ENCODE peak calls at places on chromosomes 16 and 17, in four cellular contexts. One of them, this sample, is unnamed.

GRCh38 chr16:84614914-84615813 is 2.7 kb downstream of the COTL1 start:
- DNase-seq in left ventricle myocardium inferior: no peak
- DNase-seq in colonic mucosa: no peak
- DNase-seq in A549: no peak
- DNase-seq in this sample: no peak

GRCh38 chr17:29289852-29290251 is 4.1 kb downstream of the NUFIP2 start:
- DNase-seq in left ventricle myocardium inferior: no peak
- DNase-seq in colonic mucosa: no peak
- DNase-seq in A549: no peak
- DNase-seq in this sample: no peak

GRCh38 chr17:7476474-7476873 is 3.0 kb downstream of the ZBTB4 start:
- DNase-seq in left ventricle myocardium inferior: no peak
- DNase-seq in colonic mucosa: no peak
- DNase-seq in A549: peak
- DNase-seq in this sample: no peak

GRCh38 chr16:89864421-89864820 is 9.0 kb upstream of the TCF25 start:
- DNase-seq in left ventricle myocardium inferior: no peak
- DNase-seq in colonic mucosa: no peak
- DNase-seq in A549: no peak
- DNase-seq in this sample: no peak

GRCh38 chr17:50330151-50330753 is 15.7 kb upstream of the XYLT2 start:
- DNase-seq in left ventricle myocardium inferior: no peak
- DNase-seq in colonic mucosa: no peak
- DNase-seq in A549: no peak
- DNase-seq in this sample: no peak

GRCh38 chr17:32494621-32495346 is 8.0 kb downstream of the CDK5R1 start:
- DNase-seq in left ventricle myocardium inferior: no peak
- DNase-seq in colonic mucosa: no peak
- DNase-seq in A549: no peak
- DNase-seq in this sample: no peak

GRCh38 chr16:81860310-81860709 is 81.2 kb downstream of the PLCG2 start:
- DNase-seq in left ventricle myocardium inferior: no peak
- DNase-seq in colonic mucosa: no peak
- DNase-seq in A549: no peak
- DNase-seq in this sample: no peak

GRCh38 chr16:4217246-4218131 is 24.4 kb downstream of the SRL start:
- DNase-seq in left ventricle myocardium inferior: peak
- DNase-seq in colonic mucosa: peak
- DNase-seq in A549: no peak
- DNase-seq in this sample: no peak

GRCh38 chr17:51827140-51827539 is 331.4 kb downstream of the CA10 start:
- DNase-seq in left ventricle myocardium inferior: no peak
- DNase-seq in colonic mucosa: no peak
- DNase-seq in A549: no peak
- DNase-seq in this sample: no peak

GRCh38 chr17:51828901-51829300 is 329.6 kb downstream of the CA10 start:
- DNase-seq in left ventricle myocardium inferior: no peak
- DNase-seq in colonic mucosa: no peak
- DNase-seq in A549: no peak
- DNase-seq in this sample: no peak

GRCh38 chr17:51833620-51834019 is 324.9 kb downstream of the CA10 start:
- DNase-seq in left ventricle myocardium inferior: no peak
- DNase-seq in colonic mucosa: no peak
- DNase-seq in A549: no peak
- DNase-seq in this sample: no peak

GRCh38 chr17:51833045-51833444 is 325.5 kb downstream of the CA10 start:
- DNase-seq in left ventricle myocardium inferior: no peak
- DNase-seq in colonic mucosa: no peak
- DNase-seq in A549: no peak
- DNase-seq in this sample: no peak

GRCh38 chr17:51830886-51831285 is 327.6 kb downstream of the CA10 start:
- DNase-seq in left ventricle myocardium inferior: no peak
- DNase-seq in colonic mucosa: no peak
- DNase-seq in A549: no peak
- DNase-seq in this sample: no peak
- TF ChIP-seq CTCF in left ventricle myocardium inferior: no peak
- TF ChIP-seq CTCF in colonic mucosa: no peak
- TF ChIP-seq CTCF in A549: no peak
- TF ChIP-seq CTCF in this sample: no peak

DNA sequence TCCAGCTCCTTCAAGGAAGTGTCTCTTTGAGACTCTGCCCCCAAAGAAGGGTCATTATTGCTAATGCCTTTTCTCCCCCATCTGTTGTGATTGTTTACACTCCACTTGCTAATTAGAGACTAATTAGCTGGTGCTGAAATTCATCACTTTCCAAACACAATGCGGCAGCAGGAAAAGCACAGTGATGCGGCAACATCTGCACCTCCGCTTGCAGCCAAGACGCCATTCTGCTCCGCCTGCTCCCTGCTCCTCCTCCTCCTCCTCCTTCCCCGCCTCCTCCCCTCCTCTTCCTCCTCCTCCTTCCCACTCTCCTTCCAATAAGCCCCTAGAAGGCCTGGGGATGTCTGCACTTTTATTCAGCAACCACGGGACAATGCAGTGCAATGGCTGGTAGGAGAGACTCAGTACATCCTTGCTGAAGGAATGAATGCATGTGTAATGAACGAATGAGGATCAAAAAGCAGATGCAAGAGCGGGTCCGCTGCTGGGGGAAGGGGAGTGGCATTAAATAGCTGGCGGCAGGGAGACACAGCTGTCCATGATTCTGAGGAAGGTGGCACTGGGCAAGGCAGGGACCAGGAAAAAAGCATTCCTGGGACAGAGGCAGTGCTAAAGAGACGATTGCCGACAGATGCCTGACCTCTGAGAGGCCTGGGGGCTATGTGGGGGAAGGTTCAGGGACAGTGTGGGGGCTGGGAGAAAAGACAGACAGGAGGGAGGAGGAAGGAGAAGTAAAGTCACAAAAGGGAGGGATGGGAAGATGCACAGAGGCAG is 110.3 kb downstream of the SDK2 start:
- DNase-seq in left ventricle myocardium inferior: no peak
- DNase-seq in colonic mucosa: no peak
- DNase-seq in A549: no peak
- DNase-seq in this sample: no peak
- TF ChIP-seq CTCF in left ventricle myocardium inferior: no peak
- TF ChIP-seq CTCF in colonic mucosa: no peak
- TF ChIP-seq CTCF in A549: no peak
- TF ChIP-seq CTCF in this sample: no peak

DNA sequence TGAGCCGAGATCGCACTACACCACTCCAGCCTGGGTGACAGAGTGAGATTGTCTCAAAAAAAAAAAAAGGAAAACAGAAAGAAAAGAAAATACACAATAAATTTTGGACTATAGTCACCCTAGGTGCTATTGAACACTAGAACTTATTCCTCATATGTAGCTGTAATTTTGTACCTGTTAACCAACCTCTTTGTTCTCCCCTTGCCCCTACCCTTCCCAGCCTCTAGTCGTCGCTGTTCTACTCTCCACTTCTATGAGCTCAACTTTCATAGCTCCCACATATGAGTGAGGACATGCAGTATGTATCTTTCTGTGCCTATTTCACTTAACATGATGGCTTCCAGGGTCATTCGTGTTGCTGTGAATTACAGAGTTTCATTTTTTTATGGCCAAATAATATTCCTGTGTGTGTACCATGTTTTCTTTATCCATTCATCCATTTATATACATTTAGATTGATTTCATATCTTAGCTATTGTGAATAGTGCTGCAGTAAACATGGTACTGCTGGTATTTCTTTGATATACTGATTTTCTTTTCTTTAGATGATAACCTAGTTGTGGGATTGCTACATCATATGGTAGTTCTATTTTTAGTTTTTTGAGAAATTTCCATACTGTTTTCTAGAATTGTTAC is 28.3 kb downstream of the VPS35L start:
- DNase-seq in left ventricle myocardium inferior: no peak
- DNase-seq in colonic mucosa: peak
- DNase-seq in A549: peak
- DNase-seq in this sample: peak
- TF ChIP-seq CTCF in left ventricle myocardium inferior: peak
- TF ChIP-seq CTCF in colonic mucosa: peak
- TF ChIP-seq CTCF in A549: peak
- TF ChIP-seq CTCF in this sample: peak

DNA sequence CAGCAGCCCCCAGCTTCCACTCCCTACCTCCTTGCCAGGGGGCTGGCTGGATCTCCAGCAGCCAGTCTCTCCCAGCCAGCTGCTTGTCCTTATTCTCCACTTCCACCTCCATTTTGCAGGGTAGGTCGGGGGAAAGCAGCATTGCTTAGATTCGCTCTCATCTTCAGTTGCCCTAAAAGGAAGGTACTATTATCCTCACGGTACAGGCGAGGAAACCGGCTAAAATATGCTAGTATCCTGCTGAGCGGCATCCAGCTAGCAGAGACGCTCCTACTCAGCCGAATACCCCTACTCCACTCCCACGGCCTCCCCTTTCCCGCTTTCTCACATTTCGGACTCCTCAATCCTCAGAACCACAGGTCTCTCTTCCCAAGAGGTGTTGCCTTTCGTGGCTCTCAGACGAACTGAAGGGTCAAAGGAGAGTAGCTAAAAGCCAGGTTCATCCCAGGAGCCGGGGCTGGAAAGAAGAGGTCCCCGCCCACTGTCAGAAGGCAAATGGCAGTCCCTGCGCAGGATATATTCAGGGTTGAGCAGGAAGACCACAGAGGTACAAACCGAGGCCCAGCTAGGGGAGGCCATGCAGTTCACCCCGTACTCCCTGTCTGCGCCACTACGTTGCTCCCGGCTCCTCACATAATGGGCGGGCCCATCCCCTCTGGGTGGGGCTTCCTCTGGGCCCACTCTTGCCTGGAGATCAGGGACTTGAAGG is 1.6 kb upstream of the RAB11FIP4 start:
- DNase-seq in left ventricle myocardium inferior: no peak
- DNase-seq in colonic mucosa: no peak
- DNase-seq in A549: no peak
- DNase-seq in this sample: no peak
- TF ChIP-seq CTCF in left ventricle myocardium inferior: no peak
- TF ChIP-seq CTCF in colonic mucosa: no peak
- TF ChIP-seq CTCF in A549: no peak
- TF ChIP-seq CTCF in this sample: peak

GRCh38 chr17:75720656-75721462 is at the start of gene ITGB4:
- DNase-seq in left ventricle myocardium inferior: peak
- DNase-seq in colonic mucosa: peak
- DNase-seq in A549: peak
- DNase-seq in this sample: peak
- TF ChIP-seq CTCF in left ventricle myocardium inferior: no peak
- TF ChIP-seq CTCF in colonic mucosa: no peak
- TF ChIP-seq CTCF in A549: peak
- TF ChIP-seq CTCF in this sample: peak